ENCODE peak calls at places on chromosomes 13 and 19, in nine cellular contexts. G, D, E, Q, U, K, J, T and S are unnamed samples.

GRCh38 chr13:112844411-112844810 is 124.6 kb upstream of the MCF2L start:
- DNase-seq in G (no peak), D (no peak), E (no peak), Q (no peak), U (no peak), K (no peak), J (no peak), T (no peak), S (no peak)

GRCh38 chr13:67880916-67881315 is 650.8 kb upstream of the PCDH9 start:
- DNase-seq in G (no peak), D (peak), E (no peak), Q (no peak), U (no peak), K (no peak), J (no peak), T (no peak), S (no peak)

GRCh38 chr19:40962460-40962961 is 28.6 kb upstream of the CYP2B6 start:
- DNase-seq in G (no peak), D (peak), E (no peak), Q (no peak), U (no peak), K (no peak), J (no peak), T (no peak), S (peak)

GRCh38 chr13:94700536-94700935 is 11.8 kb downstream of the SOX21 start:
- DNase-seq in G (no peak), D (no peak), E (no peak), Q (no peak), U (no peak), K (no peak), J (no peak), T (no peak), S (no peak)

GRCh38 chr19:29562299-29563297 is 36.8 kb downstream of the VSTM2B start:
- DNase-seq in G (no peak), D (no peak), E (no peak), Q (no peak), U (no peak), K (no peak), J (no peak), T (no peak), S (no peak)

GRCh38 chr13:44311011-44311481 is 62.6 kb upstream of the SERP2 start:
- DNase-seq in G (no peak), D (peak), E (no peak), Q (no peak), U (peak), K (no peak), J (no peak), T (no peak), S (no peak)

GRCh38 chr19:8615813-8616596 is 5.5 kb upstream of the ADAMTS10 start:
- DNase-seq in G (peak), D (peak), E (peak), Q (no peak), U (no peak), K (no peak), J (peak), T (peak), S (peak)

GRCh38 chr13:42821437-42821836 is 40.1 kb downstream of the FAM216B start:
- DNase-seq in G (no peak), D (peak), E (no peak), Q (no peak), U (no peak), K (no peak), J (no peak), T (peak), S (peak)

GRCh38 chr19:46241676-46242075 is 12.1 kb downstream of the IGFL1 start:
- DNase-seq in G (no peak), D (no peak), E (no peak), Q (no peak), U (no peak), K (no peak), J (no peak), T (no peak), S (no peak)

GRCh38 chr13:99305180-99305965 is 1.8 kb downstream of the GPR183 start:
- DNase-seq in G (no peak), D (no peak), E (no peak), Q (no peak), U (no peak), K (no peak), J (no peak), T (no peak), S (no peak)

GRCh38 chr13:84591444-84591843 is 709.2 kb upstream of the SLITRK1 start:
- DNase-seq in G (no peak), D (no peak), E (no peak), Q (no peak), U (no peak), K (no peak), J (no peak), T (no peak), S (no peak)

GRCh38 chr19:7427944-7428343 is 60.9 kb downstream of the PEX11G start:
- DNase-seq in G (no peak), D (peak), E (no peak), Q (no peak), U (no peak), K (no peak), J (no peak), T (no peak), S (no peak)

GRCh38 chr19:29596885-29597525 is 9.1 kb upstream of the POP4 start:
- DNase-seq in G (no peak), D (no peak), E (no peak), Q (no peak), U (peak), K (peak), J (no peak), T (peak), S (peak)

GRCh38 chr13:41224113-41225110 is 30.0 kb upstream of the KBTBD7 start:
- DNase-seq in G (no peak), D (peak), E (no peak), Q (no peak), U (no peak), K (no peak), J (no peak), T (peak), S (peak)

GRCh38 chr13:91162180-91162579 is 185.3 kb upstream of the MIR17HG start:
- DNase-seq in G (no peak), D (no peak), E (no peak), Q (no peak), U (no peak), K (no peak), J (no peak), T (no peak), S (no peak)

GRCh38 chr13:55347528-55347927 is 1793.2 kb upstream of the PRR20A start:
- DNase-seq in G (no peak), D (no peak), E (no peak), Q (no peak), U (no peak), K (no peak), J (no peak), T (no peak), S (no peak)

GRCh38 chr13:28527629-28528028 is 32.7 kb upstream of the FLT1 start:
- DNase-seq in G (no peak), D (no peak), E (no peak), Q (no peak), U (no peak), K (no peak), J (no peak), T (no peak), S (no peak)

GRCh38 chr19:670609-671075 is 5.5 kb upstream of the FSTL3 start:
- DNase-seq in G (no peak), D (no peak), E (no peak), Q (no peak), U (no peak), K (no peak), J (no peak), T (no peak), S (no peak)

GRCh38 chr13:50152224-50152623 is 137.0 kb downstream of the KCNRG start:
- DNase-seq in G (no peak), D (peak), E (no peak), Q (no peak), U (no peak), K (no peak), J (no peak), T (no peak), S (no peak)

GRCh38 chr13:27636624-27637288 is 15.1 kb downstream of the POLR1D start:
- DNase-seq in G (no peak), D (peak), E (no peak), Q (no peak), U (no peak), K (no peak), J (no peak), T (no peak), S (no peak)

GRCh38 chr19:3186891-3187661 is 1.3 kb downstream of the NCLN start:
- DNase-seq in G (no peak), D (no peak), E (no peak), Q (no peak), U (no peak), K (no peak), J (no peak), T (no peak), S (no peak)

GRCh38 chr13:48232420-48233096 is 448 bp upstream of the ITM2B start:
- DNase-seq in G (no peak), D (no peak), E (no peak), Q (no peak), U (no peak), K (peak), J (no peak), T (no peak), S (no peak)

GRCh38 chr13:50209646-50210045 is 194.4 kb downstream of the KCNRG start:
- DNase-seq in G (no peak), D (no peak), E (no peak), Q (no peak), U (no peak), K (no peak), J (no peak), T (no peak), S (no peak)

GRCh38 chr19:36417752-36418286 is 625 bp downstream of the ZFP82 start:
- DNase-seq in G (peak), D (no peak), E (peak), Q (no peak), U (no peak), K (no peak), J (no peak), T (no peak), S (no peak)

GRCh38 chr13:95317037-95317989 is 16.1 kb upstream of the ABCC4 start:
- DNase-seq in G (no peak), D (peak), E (no peak), Q (no peak), U (no peak), K (no peak), J (no peak), T (no peak), S (no peak)

GRCh38 chr13:76822691-76823267 is 63.4 kb downstream of the KCTD12 start:
- DNase-seq in G (no peak), D (peak), E (no peak), Q (no peak), U (no peak), K (no peak), J (no peak), T (peak), S (peak)

GRCh38 chr13:79124183-79124582 is 281.9 kb downstream of the RBM26 start:
- DNase-seq in G (no peak), D (no peak), E (no peak), Q (no peak), U (no peak), K (no peak), J (no peak), T (no peak), S (no peak)

GRCh38 chr13:107480130-107480529 is 735.2 kb downstream of the LIG4 start:
- DNase-seq in G (no peak), D (peak), E (no peak), Q (no peak), U (no peak), K (no peak), J (no peak), T (no peak), S (no peak)

GRCh38 chr19:3531716-3532115 is 7.3 kb upstream of the TEKTIP1 start:
- DNase-seq in G (no peak), D (no peak), E (no peak), Q (no peak), U (no peak), K (no peak), J (no peak), T (no peak), S (no peak)

GRCh38 chr19:34960103-34960805 is 3.8 kb downstream of the ZNF792 start:
- DNase-seq in G (no peak), D (peak), E (no peak), Q (no peak), U (no peak), K (no peak), J (no peak), T (peak), S (peak)